ENCODE peak calls at places on chromosomes 1 and 21, in eight cellular contexts. A is pancreas; U is stimulated activated CD4-positive, alpha-beta T cell treated with anti-CD3 and anti-CD28 coated beads, Interleukin-1b, Interleukin-23, amount 100 ng/mL, for 1 hour; I is NCI-H1694 treated with DMSO at 0.1 percent for 48 hours; P is cortex of kidney; L is ecto neural progenitor cell; E is GM04504; N is Caki2. O is an unnamed sample.

GRCh38 chr21:42107881-42108553 is 36.9 kb downstream of the UMODL1 start:
- DNase-seq in L (peak), E (no peak), A (peak), I (peak), P (no peak), N (peak), U (peak), O (no peak)

GRCh38 chr1:55313903-55314302 is 98.7 kb upstream of the USP24 start:
- DNase-seq in A (no peak), I (no peak), P (no peak), L (no peak), U (no peak), E (no peak), N (no peak), O (no peak)

GRCh38 chr1:179816196-179816960 is 61.2 kb downstream of the TOR1AIP2 start:
- DNase-seq in E (no peak), N (peak), U (no peak), A (no peak), P (no peak), I (peak), L (no peak), O (no peak)

GRCh38 chr1:117897551-117897950 is 31.9 kb downstream of the GDAP2 start:
- DNase-seq in L (no peak), I (no peak), E (no peak), A (no peak), U (no peak), N (no peak), P (no peak), O (no peak)

GRCh38 chr1:87024936-87025537 is 110.6 kb downstream of the HS2ST1 start:
- DNase-seq in L (no peak), A (no peak), P (no peak), I (peak), N (peak), U (no peak), E (peak), O (peak)

GRCh38 chr1:54237656-54238055 is 37.7 kb downstream of the MRPL37 start:
- DNase-seq in N (no peak), L (no peak), P (no peak), A (no peak), U (no peak), I (no peak), E (no peak), O (no peak)

GRCh38 chr1:159005676-159006075 is 4.0 kb upstream of the IFI16 start:
- DNase-seq in E (no peak), A (no peak), U (no peak), P (no peak), N (no peak), L (peak), I (no peak), O (no peak)

GRCh38 chr1:170562644-170563338 is 30.8 kb downstream of the GORAB start:
- DNase-seq in N (peak), L (no peak), P (no peak), U (no peak), E (peak), I (no peak), A (peak), O (peak)

GRCh38 chr1:18412882-18413353 is 67.8 kb upstream of the KLHDC7A start:
- DNase-seq in A (no peak), P (no peak), U (no peak), N (no peak), I (no peak), L (no peak), E (no peak), O (no peak)

GRCh38 chr1:177227978-177228720 is 57.4 kb downstream of the BRINP2 start:
- DNase-seq in N (no peak), I (no peak), P (no peak), A (no peak), E (no peak), L (no peak), U (no peak), O (no peak)

GRCh38 chr21:31716106-31716505 is 15.8 kb downstream of the SCAF4 start:
- DNase-seq in P (no peak), I (no peak), A (no peak), U (no peak), E (no peak), N (no peak), L (no peak), O (no peak)

GRCh38 chr1:22212400-22213233 is 69.7 kb upstream of the WNT4 start:
- DNase-seq in U (no peak), I (no peak), E (no peak), N (no peak), A (no peak), P (no peak), L (no peak), O (no peak)

GRCh38 chr1:117610036-117610435 is 4.2 kb downstream of the TENT5C start:
- DNase-seq in I (no peak), L (no peak), N (no peak), E (no peak), P (no peak), U (no peak), A (no peak), O (no peak)

GRCh38 chr1:114105401-114105979 is 48.2 kb downstream of the SYT6 start:
- DNase-seq in N (no peak), E (no peak), P (no peak), U (no peak), I (peak), A (no peak), L (no peak), O (no peak)

GRCh38 chr21:45993210-45994085 is 11.9 kb downstream of the COL6A1 start:
- DNase-seq in I (no peak), N (no peak), A (peak), U (no peak), L (peak), E (no peak), P (no peak), O (no peak)

GRCh38 chr21:32653326-32653901 is 41.2 kb upstream of the CFAP298 start:
- DNase-seq in I (peak), L (peak), U (no peak), E (no peak), N (peak), P (no peak), A (no peak), O (no peak)

GRCh38 chr1:38500891-38501290 is 358.7 kb downstream of the RRAGC start:
- DNase-seq in P (no peak), I (no peak), E (no peak), L (no peak), A (no peak), N (no peak), U (no peak), O (no peak)

GRCh38 chr1:56915960-56916359 is 49.9 kb downstream of the C8B start:
- DNase-seq in I (no peak), A (peak), N (no peak), U (no peak), E (no peak), L (no peak), P (no peak), O (no peak)